ENCODE peak calls at places on chromosomes 12 and 14, in ten cellular contexts. Z is uterus; J is IMR-90; B is astrocyte of the spinal cord; S is K562; T is AG10803; W is CD8-positive, alpha-beta T cell; N is colonic mucosa; U is left ventricle myocardium inferior; C is OCI-LY7. R is an unnamed sample.

GRCh38 chr12:14185441-14186192 is 179.9 kb upstream of the ATF7IP start:
- DNase-seq in T (peak; percentile 38), C (peak; percentile 75), U (no peak), W (no peak), N (peak; percentile 75), S (peak; percentile 58), J (peak; percentile 38), B (peak; percentile 34), Z (no peak), R (peak; percentile 11)

GRCh38 chr14:90829677-90830076 is 13.4 kb upstream of the TTC7B start:
- DNase-seq in J (no peak), B (no peak), W (no peak), U (no peak), N (no peak), S (no peak), T (no peak), C (no peak), Z (no peak), R (no peak)

GRCh38 chr14:96117997-96118790 is 79.0 kb downstream of the C14orf132 start:
- DNase-seq in Z (no peak), S (no peak), N (no peak), B (no peak), W (no peak), T (no peak), C (no peak), J (no peak), U (no peak), R (no peak)

GRCh38 chr14:35405304-35405996 is 901 bp upstream of the NFKBIA start:
- DNase-seq in B (no peak), T (no peak), J (no peak), C (no peak), N (peak; percentile 56), W (no peak), S (no peak), Z (peak; percentile 63), U (peak; percentile 42), R (no peak)

GRCh38 chr12:63916561-63917476 is 72.3 kb downstream of the SRGAP1 start:
- DNase-seq in Z (no peak), U (no peak), N (no peak), J (peak; percentile 64), W (no peak), S (no peak), B (peak; percentile 58), C (no peak), T (peak; percentile 40), R (no peak)

GRCh38 chr12:79422060-79422812 is 268.5 kb downstream of the PAWR start:
- DNase-seq in J (no peak), N (no peak), T (peak; percentile 41), Z (no peak), B (peak; percentile 62), S (no peak), C (no peak), W (no peak), U (no peak), R (no peak)

GRCh38 chr12:124804011-124804621 is 59.5 kb downstream of the SCARB1 start:
- DNase-seq in N (no peak), C (no peak), Z (no peak), W (no peak), S (peak; percentile 69), J (peak; percentile 13), U (no peak), B (peak; percentile 13), T (peak; percentile 46), R (no peak)

GRCh38 chr12:49230810-49231209 is 34.1 kb upstream of the TUBA1C start:
- DNase-seq in N (no peak), T (no peak), C (no peak), U (no peak), J (no peak), B (no peak), Z (no peak), S (no peak), W (no peak), R (no peak)

GRCh38 chr14:50109342-50109741 is 7.0 kb downstream of the VCPKMT start:
- DNase-seq in B (peak; percentile 22), T (peak; percentile 18), S (no peak), W (no peak), C (no peak), Z (no peak), U (no peak), N (no peak), J (peak; percentile 35), R (no peak)

GRCh38 chr12:77767335-77767734 is 63.4 kb upstream of the NAV3 start:
- DNase-seq in T (no peak), N (no peak), U (no peak), S (no peak), C (no peak), B (no peak), W (no peak), Z (no peak), J (no peak), R (no peak)

GRCh38 chr12:79546461-79547043 is 144.2 kb downstream of the PAWR start:
- DNase-seq in U (no peak), Z (no peak), J (no peak), N (no peak), S (no peak), B (peak; percentile 58), C (no peak), W (no peak), T (no peak), R (no peak)

GRCh38 chr12:4518106-4518728 is 20.5 kb upstream of the RAD51AP1 start:
- DNase-seq in T (peak; percentile 54), W (no peak), N (no peak), Z (no peak), C (no peak), J (peak; percentile 81), B (peak; percentile 89), U (no peak), S (no peak), R (no peak)

GRCh38 chr12:54324617-54325441 is at the start of gene COPZ1:
- DNase-seq in W (peak; percentile 91), C (peak; percentile 99), U (peak; percentile 92), S (peak; percentile 99), T (peak; percentile 100), B (peak; percentile 100), Z (peak; percentile 98), N (peak; percentile 97), J (peak; percentile 100), R (peak; percentile 100)

GRCh38 chr12:48883305-48884171 is 17.9 kb upstream of the RND1 start:
- DNase-seq in B (no peak), T (no peak), U (no peak), Z (no peak), C (no peak), S (no peak), N (peak; percentile 37), W (no peak), J (peak; percentile 24), R (no peak)

GRCh38 chr12:132445884-132446471 is 44.0 kb upstream of the FBRSL1 start:
- DNase-seq in U (peak; percentile 40), W (peak; percentile 68), Z (peak; percentile 40), S (peak; percentile 98), C (peak; percentile 93), N (no peak), T (peak; percentile 58), B (peak; percentile 45), J (peak; percentile 70), R (peak; percentile 11)

GRCh38 chr12:115694564-115694963 is 582.9 kb downstream of the MED13L start:
- DNase-seq in N (no peak), U (no peak), C (no peak), J (no peak), S (no peak), B (no peak), Z (no peak), T (no peak), W (no peak), R (no peak)

GRCh38 chr12:5480953-5481300 is 49.0 kb downstream of the NTF3 start:
- DNase-seq in J (no peak), Z (no peak), U (no peak), N (no peak), C (no peak), T (no peak), S (no peak), W (no peak), B (no peak), R (no peak)

GRCh38 chr14:104252256-104253215 is 114.1 kb downstream of the KIF26A start:
- DNase-seq in S (no peak), T (no peak), Z (no peak), C (no peak), B (no peak), W (peak; percentile 35), N (no peak), U (no peak), J (no peak), R (no peak)
- TF ChIP-seq CTCF in S (no peak), T (no peak), Z (no peak), C (no peak), B (no peak), W (no peak), N (no peak), U (no peak), J (no peak), R (no peak)

GRCh38 chr12:1830981-1831930 is 10.9 kb downstream of the LRTM2 start:
- DNase-seq in T (peak; percentile 40), C (no peak), U (peak; percentile 33), B (peak; percentile 54), W (no peak), J (peak; percentile 64), S (peak; percentile 49), N (no peak), Z (peak; percentile 24), R (peak; percentile 7)
- H3K4me3 ChIP-seq in T (no peak overlapping the region), C (no peak overlapping the region), U (no peak overlapping the region), B (no peak overlapping the region), W (no peak overlapping the region), J (no peak overlapping the region), S (no peak overlapping the region), N (no peak overlapping the region), Z (no peak overlapping the region), R (no peak overlapping the region)

GRCh38 chr14:20986811-20987210 is 3.0 kb upstream of the METTL17 start:
- DNase-seq in Z (peak; percentile 52), C (no peak), W (no peak), U (no peak), S (peak; percentile 40), N (no peak), B (peak; percentile 94), J (peak; percentile 96), T (peak; percentile 95), R (peak; percentile 88)
- TF ChIP-seq CTCF in Z (no peak), C (no peak), W (no peak), U (no peak), S (no peak), N (no peak), B (no peak), J (no peak), T (no peak), R (no peak)

DNA sequence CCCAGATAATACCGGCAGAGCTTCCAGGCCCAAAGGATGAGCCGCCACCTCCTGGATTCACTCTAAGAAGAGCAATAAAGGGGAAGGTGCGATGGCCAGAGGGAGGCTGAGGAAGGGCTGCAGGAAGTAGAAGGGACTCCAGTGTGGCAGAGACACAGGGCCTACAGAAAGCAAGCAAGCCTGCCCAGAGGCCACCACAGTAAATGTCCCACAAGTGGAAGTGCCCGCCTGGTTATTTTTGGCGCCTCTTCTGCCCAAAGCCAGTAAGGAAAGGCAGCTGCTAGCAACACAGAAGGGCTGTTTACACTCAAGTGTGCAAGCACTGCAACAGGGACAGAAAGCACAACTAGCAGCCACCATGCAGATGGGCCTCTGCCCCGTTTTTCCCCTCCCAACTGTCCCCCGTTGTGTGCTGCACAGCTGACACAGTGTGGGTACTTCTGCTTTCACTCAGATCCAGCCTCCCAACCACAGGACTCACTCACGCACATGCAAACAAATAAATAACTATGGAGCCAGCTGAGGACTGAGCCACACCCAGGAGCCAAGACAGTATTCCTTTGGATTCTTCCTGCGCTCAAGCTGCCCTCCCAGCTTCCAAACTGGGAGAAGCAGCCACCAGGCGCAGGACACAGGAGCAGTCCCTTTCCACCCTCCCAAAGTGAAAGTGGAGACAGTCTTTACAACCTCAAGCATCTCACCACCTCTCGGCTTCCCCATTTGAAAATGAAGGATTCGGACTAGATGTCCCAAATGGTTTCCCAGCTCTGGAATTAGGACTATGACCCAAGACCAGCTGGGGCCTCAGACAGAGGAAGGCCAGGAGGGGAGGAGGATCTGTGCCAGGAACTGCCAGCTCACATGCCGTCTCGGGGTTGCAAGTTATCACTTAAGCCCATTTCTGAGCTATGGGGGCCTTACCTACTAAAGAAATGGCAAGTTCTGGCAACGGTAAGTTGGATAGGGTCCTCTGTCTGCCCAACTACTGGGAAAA is 40.0 kb upstream of the PNMA1 start:
- DNase-seq in J (no peak), C (peak; percentile 75), W (no peak), S (no peak), N (peak; percentile 77), U (no peak), T (peak; percentile 63), B (peak; percentile 35), Z (no peak), R (no peak)
- H3K4me3 ChIP-seq in J (no peak overlapping the region), C (peak overlapping the region; percentile 78), W (peak overlapping the region; percentile 55), S (peak overlapping the region; percentile 33), N (peak overlapping the region; percentile 1), U (peak overlapping the region; percentile 51), T (peak overlapping the region; percentile 47), B (no peak overlapping the region), Z (no peak overlapping the region), R (peak overlapping the region; percentile 9)

R was measured in AG09309.